ENCODE peak calls at places on chromosomes 4 and X, in four cellular contexts. U, W, E and M are unnamed samples.

GRCh38 chrX:108399427-108400165 is 38.6 kb downstream of the COL4A6 start:
- DNase-seq in W (no peak), E (no peak), U (no peak), M (no peak)

GRCh38 chr4:79233820-79234219 is 92.0 kb downstream of the NAA11 start:
- DNase-seq in U (no peak), E (no peak), W (no peak), M (no peak)

GRCh38 chr4:158667651-158668198 is 4.0 kb downstream of the C4orf46 start:
- DNase-seq in E (peak), U (no peak), W (no peak), M (no peak)

GRCh38 chr4:87938746-87939145 is 36.8 kb upstream of the SPP1 start:
- DNase-seq in W (no peak), U (no peak), E (no peak), M (no peak)

GRCh38 chrX:118698516-118699247 is 28.7 kb upstream of the IL13RA1 start:
- DNase-seq in U (no peak), W (no peak), E (no peak), M (no peak)

GRCh38 chr4:39514888-39515401 is 12.3 kb downstream of the UGDH start:
- DNase-seq in U (no peak), W (no peak), E (peak), M (no peak)

GRCh38 chrX:131752493-131753198 is 208.8 kb downstream of the OR13H1 start:
- DNase-seq in W (no peak), U (peak), E (no peak), M (no peak)

GRCh38 chr4:72568959-72569718 is at the start of gene ADAMTS3:
- DNase-seq in W (peak), E (peak), U (no peak), M (no peak)

GRCh38 chrX:71198066-71198465 is 25.0 kb upstream of the GJB1 start:
- DNase-seq in U (no peak), W (no peak), E (no peak), M (no peak)

GRCh38 chrX:121958886-121959285 is 911.5 kb downstream of the GLUD2 start:
- DNase-seq in U (no peak), W (no peak), E (no peak), M (no peak)

GRCh38 chrX:129606918-129607317 is 47.8 kb downstream of the APLN start:
- DNase-seq in W (peak), E (peak), U (peak), M (no peak)

GRCh38 chr4:164536829-164537228 is 217.1 kb upstream of the SMIM31 start:
- DNase-seq in W (peak), U (no peak), E (peak), M (no peak)

GRCh38 chr4:27048350-27049100 is 187.9 kb downstream of the STIM2 start:
- DNase-seq in U (no peak), E (peak), W (peak), M (no peak)

GRCh38 chrX:1661922-1662221 is 47.0 kb downstream of the ASMT start:
- DNase-seq in U (no peak), E (no peak), W (no peak), M (no peak)

GRCh38 chrX:119492463-119492862 is 24.2 kb downstream of the SLC25A5 start:
- DNase-seq in E (no peak), U (no peak), W (no peak), M (no peak)

GRCh38 chr4:88414755-88415154 is 36.1 kb downstream of the HERC6 start:
- DNase-seq in W (no peak), U (no peak), E (no peak), M (no peak)

GRCh38 chr4:71050809-71051208 is 57.4 kb downstream of the DCK start:
- DNase-seq in U (no peak), E (no peak), W (peak), M (no peak)

GRCh38 chrX:67538383-67538782 is 5.4 kb upstream of the AR start:
- DNase-seq in U (no peak), E (no peak), W (no peak), M (no peak)

GRCh38 chr4:52853351-52853750 is 8.8 kb upstream of the RASL11B start:
- DNase-seq in U (no peak), E (no peak), W (no peak), M (no peak)

GRCh38 chr4:73730854-73731253 is 9.5 kb upstream of the CXCL8 start:
- DNase-seq in E (no peak), U (no peak), W (no peak), M (no peak)

GRCh38 chr4:69708211-69708610 is 52.2 kb downstream of the SULT1B1 start:
- DNase-seq in W (no peak), U (no peak), E (no peak), M (no peak)

GRCh38 chr4:110049951-110050925 is 137.6 kb downstream of the EGF start:
- DNase-seq in U (peak), E (peak), W (peak), M (peak)

GRCh38 chr4:118953276-118953675 is 64.6 kb downstream of the SYNPO2 start:
- DNase-seq in E (peak), U (no peak), W (no peak), M (no peak)

GRCh38 chr4:3515646-3516045 is 16.6 kb downstream of the LRPAP1 start:
- DNase-seq in U (no peak), E (no peak), W (no peak), M (no peak)

GRCh38 chr4:8012517-8012916 is 72.9 kb upstream of the AFAP1 start:
- DNase-seq in W (no peak), E (no peak), U (no peak), M (no peak)

GRCh38 chr4:77273412-77273811 is 116.4 kb downstream of the CCNG2 start:
- DNase-seq in W (no peak), U (no peak), E (no peak), M (no peak)

GRCh38 chr4:112895785-112896184 is 153.7 kb upstream of the ANK2 start:
- DNase-seq in W (no peak), E (peak), U (no peak), M (no peak)

GRCh38 chrX:50799531-50799961 is 14.4 kb downstream of the SHROOM4 start:
- DNase-seq in U (no peak), E (peak), W (no peak), M (no peak)

GRCh38 chrX:9662148-9662547 is 103.5 kb downstream of the GPR143 start:
- DNase-seq in U (no peak), W (no peak), E (no peak), M (no peak)

GRCh38 chr4:98688416-98689290 is 30.2 kb upstream of the TSPAN5 start:
- DNase-seq in W (no peak), U (peak), E (peak), M (no peak)

GRCh38 chrX:48490661-48491060 is 14.7 kb downstream of the FTSJ1 start:
- DNase-seq in U (no peak), W (no peak), E (no peak), M (no peak)

GRCh38 chr4:35548921-35549320 is 695.4 kb downstream of the ARAP2 start:
- DNase-seq in W (no peak), U (no peak), E (no peak), M (no peak)

GRCh38 chr4:52655505-52655904 is 3.6 kb downstream of the USP46 start:
- DNase-seq in E (no peak), W (no peak), U (no peak), M (no peak)

GRCh38 chr4:78885598-78885997 is 53.6 kb downstream of the PAQR3 start:
- DNase-seq in U (no peak), E (no peak), W (no peak), M (no peak)

GRCh38 chrX:123959281-123960063 is 2.0 kb upstream of the STAG2 start:
- DNase-seq in E (peak), W (no peak), U (no peak), M (peak)

GRCh38 chr4:122584517-122584916 is 36.3 kb downstream of the IL21 start:
- DNase-seq in U (no peak), E (peak), W (no peak), M (no peak)

GRCh38 chrX:1480082-1480785 is 27.5 kb upstream of the ASMTL start:
- DNase-seq in W (no peak), U (no peak), E (no peak), M (no peak)

GRCh38 chr4:148004228-148004813 is 272.4 kb downstream of the ARHGAP10 start:
- DNase-seq in W (no peak), E (no peak), U (no peak), M (no peak)